ENCODE peak calls at places on chromosome 7, in five cellular contexts. S, U, K, J and A are unnamed samples.

GRCh38 chr7:111732923-111733322 is 170.6 kb upstream of the IMMP2L start:
- DNase-seq in S (no peak), U (no peak), K (no peak), J (no peak), A (no peak)

GRCh38 chr7:20577362-20578069 is 38.0 kb upstream of the ABCB5 start:
- DNase-seq in S (no peak), U (no peak), K (no peak), J (no peak), A (no peak)

GRCh38 chr7:32033006-32033405 is 37.2 kb downstream of the PDE1C start:
- DNase-seq in S (no peak), U (no peak), K (no peak), J (no peak), A (no peak)

GRCh38 chr7:87110778-87111177 is 41.5 kb upstream of the DMTF1 start:
- DNase-seq in S (no peak), U (no peak), K (no peak), J (no peak), A (no peak)

GRCh38 chr7:44415047-44415446 is 75.4 kb downstream of the NUDCD3 start:
- DNase-seq in S (no peak), U (no peak), K (no peak), J (no peak), A (no peak)

GRCh38 chr7:51366930-51367613 is 50.5 kb upstream of the COBL start:
- DNase-seq in S (peak), U (peak), K (no peak), J (no peak), A (no peak)

GRCh38 chr7:134686782-134687181 is 40.1 kb downstream of the BPGM start:
- DNase-seq in S (no peak), U (no peak), K (no peak), J (no peak), A (no peak)

GRCh38 chr7:91940171-91940570 is 491 bp upstream of the AKAP9 start:
- DNase-seq in S (peak), U (peak), K (no peak), J (peak), A (no peak)

GRCh38 chr7:5421626-5422323 is 1.9 kb downstream of the TNRC18 start:
- DNase-seq in S (peak), U (peak), K (no peak), J (no peak), A (no peak)

GRCh38 chr7:97771576-97771975 is 39.7 kb downstream of the TAC1 start:
- DNase-seq in S (no peak), U (no peak), K (no peak), J (no peak), A (no peak)

GRCh38 chr7:22853674-22854157 is 31.1 kb upstream of the TOMM7 start:
- DNase-seq in S (no peak), U (no peak), K (no peak), J (no peak), A (no peak)

GRCh38 chr7:127983804-127984332 is 47.4 kb downstream of the LRRC4 start:
- DNase-seq in S (no peak), U (peak), K (no peak), J (no peak), A (no peak)

GRCh38 chr7:23544913-23545354 is 13.2 kb upstream of the TRA2A start:
- DNase-seq in S (no peak), U (peak), K (no peak), J (no peak), A (no peak)

GRCh38 chr7:46515844-46516590 is 594.9 kb upstream of the IGFBP3 start:
- DNase-seq in S (no peak), U (peak), K (no peak), J (no peak), A (no peak)